ENCODE peak calls at places on chromosomes 7 and 10, in five cellular contexts. B is fibroblast of the aortic adventitia, V is fibroblast of villous mesenchyme, K is choroid plexus epithelial cell, Y is adipocyte. R is an unnamed sample.

GRCh38 chr7:48298779-48299178 is 127.5 kb downstream of the ABCA13 start:
- DNase-seq in B (peak; percentile 43), V (peak; percentile 16), K (peak; percentile 64), Y (peak; percentile 11), R (peak; percentile 97)

GRCh38 chr10:93150289-93150688 is 76.6 kb downstream of the CYP26A1 start:
- DNase-seq in B (no peak), V (no peak), K (no peak), Y (no peak), R (peak; percentile 87)

GRCh38 chr7:106092204-106092603 is 19.9 kb downstream of the SYPL1 start:
- DNase-seq in B (no peak), V (no peak), K (no peak), Y (no peak), R (no peak)

GRCh38 chr7:18958627-18959026 is 158.8 kb downstream of the TWIST1 start:
- DNase-seq in B (peak; percentile 81), V (peak; percentile 69), K (peak; percentile 49), Y (peak; percentile 36), R (peak; percentile 69)

GRCh38 chr7:131786204-131786603 is 229.8 kb upstream of the PODXL start:
- DNase-seq in B (no peak), V (no peak), K (no peak), Y (no peak), R (no peak)

GRCh38 chr10:103802637-103803353 is 52.6 kb downstream of the SH3PXD2A start:
- DNase-seq in B (no peak), V (no peak), K (no peak), Y (no peak), R (peak; percentile 38)

GRCh38 chr10:58653139-58653538 is 140.5 kb downstream of the BICC1 start:
- DNase-seq in B (peak; percentile 85), V (peak; percentile 45), K (no peak), Y (peak; percentile 63), R (no peak)

GRCh38 chr7:64775289-64775688 is 18.9 kb upstream of the ZNF138 start:
- DNase-seq in B (no peak), V (no peak), K (no peak), Y (no peak), R (no peak)

GRCh38 chr7:518630-519428 is 817 bp downstream of the PDGFA start:
- DNase-seq in B (peak; percentile 66), V (peak; percentile 84), K (peak; percentile 78), Y (peak; percentile 84), R (peak; percentile 54)

GRCh38 chr7:148021507-148022045 is 569.0 kb upstream of the C7orf33 start:
- DNase-seq in B (no peak), V (no peak), K (no peak), Y (no peak), R (no peak)

GRCh38 chr10:62185914-62186692 is 82.5 kb downstream of the RTKN2 start:
- DNase-seq in B (no peak), V (no peak), K (no peak), Y (no peak), R (no peak)

GRCh38 chr10:93595378-93596288 is 5.4 kb downstream of the RBP4 start:
- DNase-seq in B (no peak), V (no peak), K (no peak), Y (no peak), R (no peak)

GRCh38 chr10:34191399-34191798 is 623.7 kb downstream of the PARD3 start:
- DNase-seq in B (no peak), V (no peak), K (no peak), Y (no peak), R (no peak)

GRCh38 chr7:101614939-101615302 is 14.2 kb downstream of the MYL10 start:
- DNase-seq in B (peak; percentile 11), V (no peak), K (no peak), Y (peak; percentile 73), R (peak; percentile 31)

GRCh38 chr10:103040424-103040823 is 122.3 kb downstream of the CNNM2 start:
- DNase-seq in B (peak; percentile 60), V (peak; percentile 44), K (peak; percentile 49), Y (peak; percentile 50), R (peak; percentile 61)

GRCh38 chr10:77872947-77873557 is 53.5 kb downstream of the DLG5 start:
- DNase-seq in B (peak; percentile 20), V (no peak), K (no peak), Y (no peak), R (no peak)

GRCh38 chr7:136514776-136515175 is 353.7 kb upstream of the CHRM2 start:
- DNase-seq in B (no peak), V (no peak), K (no peak), Y (no peak), R (no peak)

GRCh38 chr7:4709187-4709586 is 27.1 kb downstream of the FOXK1 start:
- DNase-seq in B (no peak), V (no peak), K (no peak), Y (no peak), R (no peak)

GRCh38 chr7:110591341-110591740 is 499.6 kb upstream of the LRRN3 start:
- DNase-seq in B (no peak), V (no peak), K (peak; percentile 10), Y (peak; percentile 52), R (no peak)

GRCh38 chr7:156473476-156474240 is 166.9 kb upstream of the RNF32 start:
- DNase-seq in B (peak; percentile 3), V (peak; percentile 6), K (peak; percentile 55), Y (peak; percentile 21), R (peak; percentile 32)

DNA sequence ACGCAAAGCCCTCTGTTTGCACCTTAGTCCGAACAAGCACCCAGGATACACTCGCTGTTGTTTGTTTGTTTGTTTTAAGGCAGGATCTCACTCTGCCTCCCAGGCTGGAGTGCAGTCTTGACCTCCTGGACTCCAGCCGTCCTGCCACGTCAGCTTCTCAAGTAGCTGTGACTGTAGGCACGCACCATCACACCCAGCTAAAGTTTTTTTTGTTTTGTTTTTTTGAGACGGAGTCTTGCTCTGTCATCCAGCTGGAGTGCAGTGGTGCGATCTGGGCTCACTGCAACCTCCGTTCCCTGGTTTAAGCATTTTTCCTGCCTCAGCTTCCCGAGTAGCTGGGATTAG is 76.8 kb downstream of the CTBP2 start:
- DNase-seq in B (peak; percentile 45), V (peak; percentile 95), K (peak; percentile 91), Y (peak; percentile 84), R (no peak)
- H3K4me3 ChIP-seq in B (no peak overlapping the region), V (no peak overlapping the region), K (no peak overlapping the region), Y (no peak overlapping the region), R (no peak overlapping the region)

GRCh38 chr10:101566333-101567164 is 21.5 kb downstream of the POLL start:
- DNase-seq in B (peak; percentile 15), V (no peak), K (peak; percentile 48), Y (peak; percentile 32), R (no peak)
- H3K4me3 ChIP-seq in B (peak overlapping the region; percentile 3), V (peak overlapping the region; percentile 6), K (peak overlapping the region; percentile 22), Y (no peak overlapping the region), R (no peak overlapping the region)

GRCh38 chr10:129962558-129963075 is 1.5 kb downstream of the EBF3 start:
- DNase-seq in B (no peak), V (no peak), K (no peak), Y (no peak), R (no peak)
- H3K4me3 ChIP-seq in B (peak overlapping the region; percentile 74), V (peak overlapping the region; percentile 48), K (peak overlapping the region; percentile 61), Y (peak overlapping the region; percentile 94), R (peak overlapping the region; percentile 23)

DNA sequence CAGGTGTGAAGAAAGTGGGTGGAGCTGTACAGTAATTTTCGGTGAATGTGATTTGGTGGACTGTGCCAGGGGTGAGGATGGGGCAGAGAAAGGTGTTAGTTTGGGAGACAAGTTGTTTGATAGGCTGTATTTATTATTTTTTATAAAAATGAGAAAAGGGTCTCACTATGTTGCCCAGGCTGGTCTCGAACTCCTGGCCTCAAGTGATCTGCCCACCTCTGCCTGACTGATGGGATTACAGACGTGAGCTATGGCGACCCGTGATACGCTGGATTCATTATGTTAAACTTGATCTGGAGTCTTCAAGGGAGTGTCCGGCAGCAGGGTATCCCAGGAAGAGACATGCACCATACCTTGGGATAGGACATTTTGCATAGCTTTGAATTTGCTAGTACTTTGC is 1.3 kb downstream of the KAT6B start:
- DNase-seq in B (no peak), V (no peak), K (no peak), Y (no peak), R (no peak)
- H3K4me3 ChIP-seq in B (peak overlapping the region; percentile 85), V (peak overlapping the region; percentile 79), K (no peak overlapping the region), Y (peak overlapping the region; percentile 92), R (no peak overlapping the region)

DNA sequence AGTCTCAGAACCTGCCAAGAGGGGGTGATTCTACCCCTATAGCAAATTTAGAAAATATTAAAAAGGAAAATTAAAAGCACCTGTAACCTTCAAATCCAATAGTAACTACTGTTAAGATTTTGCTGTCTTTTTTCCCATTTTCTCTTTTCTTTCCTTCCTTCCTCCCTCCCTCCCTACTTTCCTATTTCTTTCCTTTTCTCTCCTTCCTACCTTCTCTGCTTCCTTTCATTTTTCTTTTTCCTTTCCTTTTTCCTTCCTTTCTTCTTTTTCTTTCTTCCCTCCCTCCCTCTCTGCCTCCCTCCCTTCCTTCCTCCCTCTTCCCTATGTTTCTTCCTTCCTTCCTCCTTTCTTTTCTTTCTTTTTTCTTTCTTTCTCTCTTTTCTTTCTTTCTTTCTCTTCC is 120.2 kb upstream of the KCTD7 start:
- DNase-seq in B (no peak), V (no peak), K (no peak), Y (no peak), R (no peak)
- H3K4me3 ChIP-seq in B (no peak overlapping the region), V (no peak overlapping the region), K (no peak overlapping the region), Y (no peak overlapping the region), R (no peak overlapping the region)

GRCh38 chr10:75397571-75397921 is 4.0 kb downstream of the ZNF503 start:
- DNase-seq in B (peak; percentile 49), V (no peak), K (no peak), Y (peak; percentile 52), R (no peak)
- H3K4me3 ChIP-seq in B (peak overlapping the region; percentile 99), V (peak overlapping the region; percentile 92), K (peak overlapping the region; percentile 46), Y (peak overlapping the region; percentile 95), R (peak overlapping the region; percentile 35)